ENCODE peak calls at places on chromosomes 6 and 20, in four cellular contexts. A is RWPE2, Y is right lobe of liver, F is foreskin keratinocyte. Q is an unnamed sample.

GRCh38 chr20:54606384-54606783 is 131.0 kb downstream of the DOK5 start:
- ATAC-seq in A (no peak), Y (peak), F (no peak), Q (no peak)

GRCh38 chr6:52077180-52077884 is 10.1 kb downstream of the PKHD1 start:
- ATAC-seq in F (no peak), Y (peak), A (peak), Q (no peak)

GRCh38 chr20:14245368-14245970 is 91.9 kb downstream of the FLRT3 start:
- ATAC-seq in F (no peak), Y (no peak), A (no peak), Q (no peak)

GRCh38 chr6:28295326-28295725 is 14.0 kb downstream of the PGBD1 start:
- ATAC-seq in A (no peak), Y (no peak), F (no peak), Q (no peak)

GRCh38 chr20:34075647-34076046 is 36.4 kb downstream of the EIF2S2 start:
- ATAC-seq in F (no peak), Y (no peak), A (no peak), Q (no peak)

GRCh38 chr20:47927385-47927851 is 142.1 kb upstream of the SULF2 start:
- ATAC-seq in A (peak), Y (no peak), F (peak), Q (no peak)

GRCh38 chr6:30600576-30600975 is 16.5 kb downstream of the PPP1R10 start:
- ATAC-seq in A (no peak), Y (no peak), F (no peak), Q (no peak)

GRCh38 chr20:20814685-20815084 is 102.2 kb upstream of the RALGAPA2 start:
- ATAC-seq in A (no peak), F (no peak), Y (no peak), Q (no peak)

GRCh38 chr20:32580970-32581838 is 3.9 kb downstream of the NOL4L start:
- ATAC-seq in A (no peak), Y (no peak), F (no peak), Q (peak)

GRCh38 chr20:18307301-18307700 is 19.0 kb downstream of the ZNF133 start:
- ATAC-seq in Y (no peak), F (no peak), A (no peak), Q (no peak)

GRCh38 chr6:165660881-165661415 is 2.1 kb downstream of the PDE10A start:
- ATAC-seq in A (no peak), Y (no peak), F (no peak), Q (no peak)

GRCh38 chr20:50283922-50284810 is 93.5 kb downstream of the CEBPB start:
- ATAC-seq in A (peak), Y (peak), F (peak), Q (peak)

GRCh38 chr6:46583081-46583480 is 69.5 kb downstream of the CYP39A1 start:
- ATAC-seq in A (no peak), F (no peak), Y (peak), Q (no peak)

GRCh38 chr6:14965340-14966102 is 280.3 kb upstream of the JARID2 start:
- ATAC-seq in F (no peak), Y (no peak), A (no peak), Q (no peak)

GRCh38 chr20:1888796-1889463 is 6.3 kb upstream of the SIRPA start:
- ATAC-seq in Y (peak), A (peak), F (peak), Q (no peak)

GRCh38 chr6:84193140-84193708 is 34.2 kb downstream of the CEP162 start:
- ATAC-seq in F (peak), Y (no peak), A (peak), Q (peak)

GRCh38 chr20:5090191-5090590 is 29.6 kb downstream of the PCNA start:
- ATAC-seq in F (no peak), A (peak), Y (peak), Q (peak)

GRCh38 chr6:16651871-16652270 is 109.4 kb downstream of the ATXN1 start:
- ATAC-seq in Y (peak), F (peak), A (peak), Q (peak)

GRCh38 chr20:50303573-50304500 is 113.2 kb downstream of the CEBPB start:
- ATAC-seq in F (no peak), A (no peak), Y (no peak), Q (no peak)

GRCh38 chr20:51228763-51229162 is 205.9 kb upstream of the KCNG1 start:
- ATAC-seq in Y (no peak), A (no peak), F (no peak), Q (no peak)

GRCh38 chr6:21947751-21948386 is 349.0 kb downstream of the PRL start:
- ATAC-seq in F (no peak), A (no peak), Y (peak), Q (no peak)

GRCh38 chr6:24517659-24518538 is 23.1 kb downstream of the ALDH5A1 start:
- ATAC-seq in A (no peak), F (no peak), Y (no peak), Q (no peak)

GRCh38 chr6:41739041-41739440 is 3.6 kb upstream of the TFEB start:
- ATAC-seq in A (no peak), F (no peak), Y (no peak), Q (no peak)

GRCh38 chr20:3981132-3981452 is 34.3 kb downstream of the RNF24 start:
- ATAC-seq in A (no peak), F (no peak), Y (no peak), Q (no peak)

GRCh38 chr20:17562804-17563305 is 7.0 kb upstream of the DSTN start:
- ATAC-seq in F (no peak), A (peak), Y (no peak), Q (no peak)

GRCh38 chr6:135266675-135267074 is 85.6 kb downstream of the MYB start:
- ATAC-seq in Y (no peak), A (no peak), F (no peak), Q (no peak)

GRCh38 chr6:57324538-57324937 is 7.1 kb downstream of the PRIM2 start:
- ATAC-seq in F (no peak), A (no peak), Y (no peak), Q (no peak)

GRCh38 chr6:16854986-16855385 is 93.7 kb upstream of the ATXN1 start:
- ATAC-seq in F (no peak), Y (no peak), A (no peak), Q (peak)

GRCh38 chr20:1637755-1638154 is 17.9 kb upstream of the SIRPB1 start:
- ATAC-seq in Y (no peak), F (no peak), A (no peak), Q (no peak)

GRCh38 chr20:22341508-22341907 is 242.9 kb downstream of the FOXA2 start:
- ATAC-seq in F (peak), Y (no peak), A (peak), Q (no peak)

GRCh38 chr20:4883546-4883945 is 117.8 kb downstream of the SLC23A2 start:
- ATAC-seq in A (no peak), Y (no peak), F (no peak), Q (no peak)

Q was measured in activated T-helper 17 cell treated with anti-CD3 and anti-CD28 coated beads, Interleukin-2, amount 50 U/mL, for 72 hours.